ENCODE peak calls at places on chromosomes 4 and X, in six cellular contexts. One of them, this sample, is unnamed.

GRCh38 chrX:137568741-137569469 is 3.0 kb downstream of the ZIC3 start:
- DNase-seq in adipocyte: no peak
- DNase-seq in stomach: no peak
- DNase-seq in ELF-1: peak
- DNase-seq in T-helper 2 cell: no peak
- DNase-seq in occipital lobe: no peak
- DNase-seq in this sample: no peak

GRCh38 chr4:184721254-184721653 is 12.6 kb downstream of the CENPU start:
- DNase-seq in adipocyte: no peak
- DNase-seq in stomach: no peak
- DNase-seq in ELF-1: no peak
- DNase-seq in T-helper 2 cell: no peak
- DNase-seq in occipital lobe: no peak
- DNase-seq in this sample: no peak

GRCh38 chrX:88325634-88326033 is 421.4 kb upstream of the CPXCR1 start:
- DNase-seq in adipocyte: no peak
- DNase-seq in stomach: no peak
- DNase-seq in ELF-1: no peak
- DNase-seq in T-helper 2 cell: no peak
- DNase-seq in occipital lobe: no peak
- DNase-seq in this sample: no peak

GRCh38 chr4:77015390-77015789 is 60.4 kb downstream of the CCNI start:
- DNase-seq in adipocyte: peak
- DNase-seq in stomach: no peak
- DNase-seq in ELF-1: no peak
- DNase-seq in T-helper 2 cell: no peak
- DNase-seq in occipital lobe: no peak
- DNase-seq in this sample: no peak

GRCh38 chr4:20684852-20685763 is 15.2 kb upstream of the PACRGL start:
- DNase-seq in adipocyte: peak
- DNase-seq in stomach: no peak
- DNase-seq in ELF-1: no peak
- DNase-seq in T-helper 2 cell: no peak
- DNase-seq in occipital lobe: no peak
- DNase-seq in this sample: no peak

GRCh38 chr4:155134136-155134535 is 74.3 kb upstream of the NPY2R start:
- DNase-seq in adipocyte: no peak
- DNase-seq in stomach: no peak
- DNase-seq in ELF-1: no peak
- DNase-seq in T-helper 2 cell: no peak
- DNase-seq in occipital lobe: no peak
- DNase-seq in this sample: no peak

GRCh38 chr4:59570850-59571476 is 1629.2 kb upstream of the ADGRL3 start:
- DNase-seq in adipocyte: no peak
- DNase-seq in stomach: no peak
- DNase-seq in ELF-1: no peak
- DNase-seq in T-helper 2 cell: no peak
- DNase-seq in occipital lobe: no peak
- DNase-seq in this sample: no peak

GRCh38 chr4:185520119-185520518 is 15.2 kb downstream of the PDLIM3 start:
- DNase-seq in adipocyte: no peak
- DNase-seq in stomach: no peak
- DNase-seq in ELF-1: no peak
- DNase-seq in T-helper 2 cell: no peak
- DNase-seq in occipital lobe: no peak
- DNase-seq in this sample: no peak

GRCh38 chr4:153434190-153434589 is 32.0 kb upstream of the TMEM131L start:
- DNase-seq in adipocyte: no peak
- DNase-seq in stomach: no peak
- DNase-seq in ELF-1: no peak
- DNase-seq in T-helper 2 cell: no peak
- DNase-seq in occipital lobe: no peak
- DNase-seq in this sample: no peak

GRCh38 chrX:46642145-46642544 is 68.6 kb downstream of the CHST7 start:
- DNase-seq in adipocyte: peak
- DNase-seq in stomach: no peak
- DNase-seq in ELF-1: peak
- DNase-seq in T-helper 2 cell: no peak
- DNase-seq in occipital lobe: no peak
- DNase-seq in this sample: no peak

GRCh38 chr4:126604273-126604867 is 1028.4 kb upstream of the INTU start:
- DNase-seq in adipocyte: peak
- DNase-seq in stomach: no peak
- DNase-seq in ELF-1: no peak
- DNase-seq in T-helper 2 cell: no peak
- DNase-seq in occipital lobe: no peak
- DNase-seq in this sample: no peak

GRCh38 chrX:18448416-18448815 is 23.0 kb downstream of the CDKL5 start:
- DNase-seq in adipocyte: no peak
- DNase-seq in stomach: no peak
- DNase-seq in ELF-1: no peak
- DNase-seq in T-helper 2 cell: no peak
- DNase-seq in occipital lobe: no peak
- DNase-seq in this sample: no peak

GRCh38 chr4:15655223-15656037 is at the start of gene FBXL5:
- DNase-seq in adipocyte: peak
- DNase-seq in stomach: peak
- DNase-seq in ELF-1: peak
- DNase-seq in T-helper 2 cell: peak
- DNase-seq in occipital lobe: peak
- DNase-seq in this sample: peak

GRCh38 chrX:40530471-40530870 is 50.3 kb upstream of the ATP6AP2 start:
- DNase-seq in adipocyte: no peak
- DNase-seq in stomach: no peak
- DNase-seq in ELF-1: peak
- DNase-seq in T-helper 2 cell: no peak
- DNase-seq in occipital lobe: no peak
- DNase-seq in this sample: no peak

GRCh38 chr4:103692615-103693014 is 27.2 kb downstream of the TACR3 start:
- DNase-seq in adipocyte: no peak
- DNase-seq in stomach: no peak
- DNase-seq in ELF-1: no peak
- DNase-seq in T-helper 2 cell: no peak
- DNase-seq in occipital lobe: no peak
- DNase-seq in this sample: no peak

This sample was measured in mucosa of descending colon.